ENCODE peak calls at places on chromosomes 11 and 22, in eight cellular contexts. F is HCT116, M is A549, A is K562, P is GM23338, D is GM12878, G is HepG2, K is SK-N-SH. U is an unnamed sample.

GRCh38 chr11:9838961-9839360 is 175.1 kb downstream of the SWAP70 start:
- DNase-seq in M (no peak), A (no peak), D (peak; percentile 51), G (no peak), F (no peak), P (peak; percentile 40), K (no peak), U (no peak)

GRCh38 chr11:68399916-68400315 is 60.6 kb upstream of the PPP6R3 start:
- DNase-seq in P (no peak), K (no peak), F (no peak), G (no peak), A (no peak), D (no peak), M (no peak), U (no peak)

GRCh38 chr11:35089724-35090505 is 49.1 kb upstream of the CD44 start:
- DNase-seq in K (no peak), F (no peak), M (no peak), D (peak; percentile 60), A (no peak), G (no peak), P (no peak), U (no peak)

GRCh38 chr11:35303596-35304392 is 115.6 kb downstream of the SLC1A2 start:
- DNase-seq in A (no peak), P (no peak), D (no peak), G (peak; percentile 52), K (no peak), M (peak; percentile 55), F (no peak), U (peak; percentile 59)

GRCh38 chr11:128913806-128914205 is 22.6 kb downstream of the KCNJ5 start:
- DNase-seq in A (no peak), K (no peak), G (no peak), F (no peak), M (no peak), P (no peak), D (no peak), U (no peak)

GRCh38 chr11:68269414-68270081 is 2.2 kb downstream of the C11orf24 start:
- DNase-seq in G (peak; percentile 57), M (no peak), D (no peak), P (no peak), F (no peak), K (no peak), A (no peak), U (no peak)

GRCh38 chr22:35230417-35230816 is 26.9 kb upstream of the HMGXB4 start:
- DNase-seq in D (no peak), P (no peak), A (no peak), K (no peak), F (no peak), M (no peak), G (no peak), U (no peak)

GRCh38 chr11:69947059-69947771 is 128.0 kb upstream of the FGF3 start:
- DNase-seq in M (no peak), F (peak; percentile 10), K (no peak), P (no peak), D (no peak), A (no peak), G (no peak), U (no peak)

GRCh38 chr11:45736424-45736823 is 68.5 kb upstream of the SLC35C1 start:
- DNase-seq in K (no peak), G (peak; percentile 63), D (no peak), F (no peak), A (no peak), P (no peak), M (no peak), U (peak; percentile 9)

GRCh38 chr11:130675456-130675855 is 227.0 kb downstream of the ADAMTS15 start:
- DNase-seq in K (no peak), G (no peak), D (no peak), M (no peak), A (no peak), F (no peak), P (no peak), U (no peak)

GRCh38 chr11:47466201-47466600 is 17.3 kb upstream of the RAPSN start:
- DNase-seq in M (no peak), P (no peak), D (no peak), A (no peak), G (no peak), K (no peak), F (no peak), U (no peak)

GRCh38 chr11:47467372-47467771 is 18.4 kb upstream of the RAPSN start:
- DNase-seq in K (no peak), D (no peak), A (no peak), M (no peak), P (no peak), F (no peak), G (no peak), U (no peak)

GRCh38 chr11:47468598-47469214 is 19.8 kb upstream of the RAPSN start:
- DNase-seq in A (no peak), M (no peak), P (no peak), F (no peak), K (no peak), G (no peak), D (no peak), U (no peak)

GRCh38 chr11:47464479-47464878 is 15.5 kb upstream of the RAPSN start:
- DNase-seq in D (no peak), P (peak; percentile 59), G (no peak), K (no peak), M (no peak), A (no peak), F (no peak), U (no peak)

GRCh38 chr11:47466701-47467250 is 17.8 kb upstream of the RAPSN start:
- DNase-seq in F (no peak), D (no peak), A (no peak), G (no peak), P (peak; percentile 41), K (peak; percentile 57), M (no peak), U (no peak)
- H3K4me3 ChIP-seq in F (no peak overlapping the region), D (no peak overlapping the region), A (no peak overlapping the region), G (no peak overlapping the region), P (no peak overlapping the region), K (no peak overlapping the region), M (no peak overlapping the region), U (no peak overlapping the region)

DNA sequence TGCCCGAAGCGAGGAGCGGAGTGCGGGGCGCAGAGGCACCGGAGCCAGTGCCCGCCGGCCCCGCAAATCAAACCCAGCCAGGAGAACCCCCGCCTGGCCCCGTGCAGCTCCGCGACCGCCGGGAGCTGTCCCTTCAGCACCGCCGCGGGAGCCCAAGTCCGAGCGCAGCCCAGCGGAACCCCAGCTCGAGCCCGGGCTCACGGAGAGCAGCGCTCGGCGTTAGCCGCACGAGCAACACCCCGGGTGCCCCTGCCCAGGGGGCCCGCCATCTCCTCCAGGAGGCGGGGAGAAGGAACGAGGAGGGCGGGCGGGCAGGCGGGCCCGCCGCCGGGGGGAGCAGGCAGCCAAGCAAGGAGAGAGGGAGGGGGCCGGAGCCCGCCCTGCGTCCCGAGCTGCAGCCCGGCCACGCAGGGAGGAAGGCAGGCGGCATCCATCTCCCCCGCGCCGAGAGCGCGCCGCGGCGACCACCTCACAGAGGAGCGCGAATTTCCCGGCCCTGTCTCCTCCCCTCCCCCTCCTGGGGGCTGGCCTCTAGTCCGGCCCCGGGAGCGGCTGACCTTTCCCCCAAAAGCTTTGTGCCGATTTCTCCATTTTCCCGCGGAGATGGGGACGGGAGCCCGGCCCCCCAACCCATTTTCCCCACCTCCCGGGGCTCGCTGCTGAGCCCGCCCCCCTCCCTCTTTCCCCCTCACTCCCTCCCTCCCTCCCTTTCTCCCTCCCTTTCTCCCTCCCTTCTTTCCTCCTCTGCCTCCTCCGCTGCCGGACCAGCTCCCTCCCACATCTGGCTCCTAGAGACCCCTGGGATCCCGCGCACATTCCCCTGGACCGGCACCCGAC is 623 bp downstream of the KCNC1 start:
- DNase-seq in F (no peak), K (peak; percentile 86), A (peak; percentile 71), D (no peak), P (peak; percentile 87), M (peak; percentile 56), G (peak; percentile 33), U (peak; percentile 52)
- TF ChIP-seq REST in F (peak; percentile 70), K (peak; percentile 96), A (peak; percentile 92), D (peak; percentile 90), P (peak; percentile 83), M (peak; percentile 92), G (peak; percentile 96), U (peak; percentile 94)

GRCh38 chr11:121453589-121454299 is 977 bp upstream of the SORL1-AS1 start:
- DNase-seq in M (no peak), D (no peak), K (no peak), P (no peak), F (no peak), A (no peak), G (peak; percentile 72), U (peak; percentile 33)
- H3K4me3 ChIP-seq in M (no peak overlapping the region), D (peak overlapping the region; percentile 71), K (no peak overlapping the region), P (peak overlapping the region; percentile 87), F (no peak overlapping the region), A (no peak overlapping the region), G (peak overlapping the region; percentile 94), U (peak overlapping the region; percentile 73)

GRCh38 chr22:28408702-28409101 is 270.9 kb downstream of the TTC28 start:
- DNase-seq in K (no peak), F (no peak), D (no peak), M (no peak), A (no peak), P (no peak), G (no peak), U (no peak)
- TF ChIP-seq REST in K (no peak), F (no peak), D (no peak), M (no peak), A (no peak), P (no peak), G (no peak), U (no peak)

GRCh38 chr11:2138075-2138435 is 1.1 kb downstream of the IGF2 start:
- DNase-seq in P (peak; percentile 64), A (peak; percentile 28), F (no peak), G (no peak), K (peak; percentile 64), M (no peak), D (no peak), U (no peak)
- H3K4me3 ChIP-seq in P (peak overlapping the region; percentile 59), A (no peak overlapping the region), F (peak overlapping the region; percentile 60), G (peak overlapping the region; percentile 80), K (no peak overlapping the region), M (peak overlapping the region; percentile 52), D (no peak overlapping the region), U (no peak overlapping the region)